ENCODE peak calls at places on chromosome 9, in eight cellular contexts. N is fibroblast of pulmonary artery, H is NCI-H2081, W is OCI-M1, A is NCI-H774, T is hepatocyte, B is Kasumi-1, C is endothelial cell. L is an unnamed sample.

GRCh38 chr9:122201641-122202040 is 27.1 kb downstream of the LHX6 start:
- DNase-seq in N (no peak), H (no peak), W (no peak), A (no peak), T (no peak), B (no peak), C (no peak), L (no peak)

GRCh38 chr9:34654317-34655083 is 2.5 kb downstream of the IL11RA start:
- DNase-seq in N (peak; percentile 54), H (peak; percentile 73), W (no peak), A (no peak), T (peak; percentile 68), B (no peak), C (no peak), L (peak; percentile 25)

GRCh38 chr9:127778280-127779135 is at the start of gene SH2D3C:
- DNase-seq in N (no peak), H (no peak), W (peak; percentile 40), A (no peak), T (no peak), B (peak; percentile 48), C (no peak), L (no peak)

GRCh38 chr9:129344623-129345495 is 166.8 kb upstream of the IER5L start:
- DNase-seq in N (no peak), H (no peak), W (no peak), A (no peak), T (no peak), B (peak; percentile 19), C (no peak), L (no peak)

GRCh38 chr9:19137282-19137681 is 10.0 kb upstream of the PLIN2 start:
- DNase-seq in N (no peak), H (no peak), W (no peak), A (no peak), T (no peak), B (no peak), C (no peak), L (no peak)

GRCh38 chr9:115213777-115214428 is 95.9 kb upstream of the TNC start:
- DNase-seq in N (peak; percentile 83), H (no peak), W (peak; percentile 35), A (peak; percentile 23), T (peak; percentile 69), B (no peak), C (no peak), L (no peak)

GRCh38 chr9:131318211-131318610 is 28.7 kb downstream of the PLPP7 start:
- DNase-seq in N (peak; percentile 27), H (no peak), W (no peak), A (no peak), T (no peak), B (no peak), C (no peak), L (no peak)

GRCh38 chr9:3689555-3689954 is 163.8 kb upstream of the RFX3 start:
- DNase-seq in N (no peak), H (no peak), W (no peak), A (no peak), T (no peak), B (no peak), C (no peak), L (no peak)

GRCh38 chr9:120441446-120442279 is 138.3 kb downstream of the CDK5RAP2 start:
- DNase-seq in N (peak; percentile 91), H (no peak), W (peak; percentile 63), A (no peak), T (peak; percentile 33), B (no peak), C (no peak), L (no peak)